ENCODE peak calls at places on chromosomes 2 and 18, in six cellular contexts. One of them, this sample, is unnamed.

GRCh38 chr2:64939332-64939917 is 49.8 kb upstream of the SLC1A4 start:
- DNase-seq in neural progenitor cell: no peak
- DNase-seq in MM.1S: peak; percentile 88
- DNase-seq in GM23248: no peak
- DNase-seq in OCI-LY7: peak; percentile 62
- DNase-seq in HCT116: no peak
- DNase-seq in this sample: peak; percentile 52

GRCh38 chr2:39243469-39244123 is at the start of gene CDKL4:
- DNase-seq in neural progenitor cell: no peak
- DNase-seq in MM.1S: no peak
- DNase-seq in GM23248: no peak
- DNase-seq in OCI-LY7: no peak
- DNase-seq in HCT116: no peak
- DNase-seq in this sample: no peak

GRCh38 chr2:151357359-151357758 is at the start of gene TNFAIP6:
- DNase-seq in neural progenitor cell: no peak
- DNase-seq in MM.1S: no peak
- DNase-seq in GM23248: peak; percentile 98
- DNase-seq in OCI-LY7: no peak
- DNase-seq in HCT116: no peak
- DNase-seq in this sample: peak; percentile 56

GRCh38 chr2:159053186-159054031 is 85.0 kb downstream of the TANC1 start:
- DNase-seq in neural progenitor cell: no peak
- DNase-seq in MM.1S: no peak
- DNase-seq in GM23248: peak; percentile 40
- DNase-seq in OCI-LY7: no peak
- DNase-seq in HCT116: no peak
- DNase-seq in this sample: no peak

GRCh38 chr18:62505669-62506494 is 16.9 kb upstream of the ZCCHC2 start:
- DNase-seq in neural progenitor cell: no peak
- DNase-seq in MM.1S: peak; percentile 90
- DNase-seq in GM23248: peak; percentile 38
- DNase-seq in OCI-LY7: peak; percentile 56
- DNase-seq in HCT116: no peak
- DNase-seq in this sample: no peak

GRCh38 chr2:240353086-240353798 is 82.2 kb upstream of the GPC1 start:
- DNase-seq in neural progenitor cell: no peak
- DNase-seq in MM.1S: no peak
- DNase-seq in GM23248: no peak
- DNase-seq in OCI-LY7: no peak
- DNase-seq in HCT116: no peak
- DNase-seq in this sample: no peak

GRCh38 chr2:192960945-192961344 is 766.2 kb upstream of the TMEFF2 start:
- DNase-seq in neural progenitor cell: no peak
- DNase-seq in MM.1S: no peak
- DNase-seq in GM23248: peak; percentile 2
- DNase-seq in OCI-LY7: no peak
- DNase-seq in HCT116: no peak
- DNase-seq in this sample: no peak

GRCh38 chr2:241859436-241860183 is 916 bp upstream of the PDCD1 start:
- DNase-seq in neural progenitor cell: no peak
- DNase-seq in MM.1S: peak; percentile 80
- DNase-seq in GM23248: peak; percentile 84
- DNase-seq in OCI-LY7: no peak
- DNase-seq in HCT116: no peak
- DNase-seq in this sample: no peak

GRCh38 chr2:234495801-234496441 is 960 bp downstream of the ARL4C start:
- DNase-seq in neural progenitor cell: peak; percentile 55
- DNase-seq in MM.1S: no peak
- DNase-seq in GM23248: peak; percentile 57
- DNase-seq in OCI-LY7: peak; percentile 49
- DNase-seq in HCT116: no peak
- DNase-seq in this sample: peak; percentile 33

GRCh38 chr2:179049546-179050311 is at the start of gene CCDC141:
- DNase-seq in neural progenitor cell: no peak
- DNase-seq in MM.1S: peak; percentile 43
- DNase-seq in GM23248: no peak
- DNase-seq in OCI-LY7: peak; percentile 24
- DNase-seq in HCT116: no peak
- DNase-seq in this sample: no peak

GRCh38 chr18:76821356-76821874 is 942 bp upstream of the ZNF236 start:
- DNase-seq in neural progenitor cell: no peak
- DNase-seq in MM.1S: peak; percentile 13
- DNase-seq in GM23248: no peak
- DNase-seq in OCI-LY7: peak; percentile 12
- DNase-seq in HCT116: no peak
- DNase-seq in this sample: no peak

GRCh38 chr2:25054720-25055119 is 12.8 kb downstream of the EFR3B start:
- DNase-seq in neural progenitor cell: no peak
- DNase-seq in MM.1S: no peak
- DNase-seq in GM23248: no peak
- DNase-seq in OCI-LY7: no peak
- DNase-seq in HCT116: no peak
- DNase-seq in this sample: no peak

GRCh38 chr2:204655101-204655500 is 109.8 kb downstream of the PARD3B start:
- DNase-seq in neural progenitor cell: no peak
- DNase-seq in MM.1S: no peak
- DNase-seq in GM23248: peak; percentile 76
- DNase-seq in OCI-LY7: no peak
- DNase-seq in HCT116: no peak
- DNase-seq in this sample: no peak

GRCh38 chr2:28342081-28342967 is 50.3 kb upstream of the FOSL2 start:
- DNase-seq in neural progenitor cell: no peak
- DNase-seq in MM.1S: no peak
- DNase-seq in GM23248: peak; percentile 66
- DNase-seq in OCI-LY7: no peak
- DNase-seq in HCT116: no peak
- DNase-seq in this sample: no peak

GRCh38 chr2:33019796-33020195 is 73.0 kb downstream of the LTBP1 start:
- DNase-seq in neural progenitor cell: no peak
- DNase-seq in MM.1S: no peak
- DNase-seq in GM23248: no peak
- DNase-seq in OCI-LY7: no peak
- DNase-seq in HCT116: no peak
- DNase-seq in this sample: no peak

GRCh38 chr2:27322301-27322765 is 564 bp downstream of the MPV17 start:
- DNase-seq in neural progenitor cell: no peak
- DNase-seq in MM.1S: no peak
- DNase-seq in GM23248: peak; percentile 48
- DNase-seq in OCI-LY7: peak; percentile 48
- DNase-seq in HCT116: no peak
- DNase-seq in this sample: peak; percentile 26

GRCh38 chr2:126752876-126753275 is 96.9 kb downstream of the GYPC start:
- DNase-seq in neural progenitor cell: no peak
- DNase-seq in MM.1S: no peak
- DNase-seq in GM23248: no peak
- DNase-seq in OCI-LY7: no peak
- DNase-seq in HCT116: no peak
- DNase-seq in this sample: no peak

GRCh38 chr2:126754240-126755004 is 98.5 kb downstream of the GYPC start:
- DNase-seq in neural progenitor cell: no peak
- DNase-seq in MM.1S: no peak
- DNase-seq in GM23248: no peak
- DNase-seq in OCI-LY7: no peak
- DNase-seq in HCT116: no peak
- DNase-seq in this sample: no peak

GRCh38 chr2:126756125-126756524 is 100.2 kb downstream of the GYPC start:
- DNase-seq in neural progenitor cell: no peak
- DNase-seq in MM.1S: no peak
- DNase-seq in GM23248: no peak
- DNase-seq in OCI-LY7: no peak
- DNase-seq in HCT116: no peak
- DNase-seq in this sample: no peak

GRCh38 chr2:126751477-126751876 is 95.5 kb downstream of the GYPC start:
- DNase-seq in neural progenitor cell: no peak
- DNase-seq in MM.1S: no peak
- DNase-seq in GM23248: no peak
- DNase-seq in OCI-LY7: no peak
- DNase-seq in HCT116: no peak
- DNase-seq in this sample: no peak

DNA sequence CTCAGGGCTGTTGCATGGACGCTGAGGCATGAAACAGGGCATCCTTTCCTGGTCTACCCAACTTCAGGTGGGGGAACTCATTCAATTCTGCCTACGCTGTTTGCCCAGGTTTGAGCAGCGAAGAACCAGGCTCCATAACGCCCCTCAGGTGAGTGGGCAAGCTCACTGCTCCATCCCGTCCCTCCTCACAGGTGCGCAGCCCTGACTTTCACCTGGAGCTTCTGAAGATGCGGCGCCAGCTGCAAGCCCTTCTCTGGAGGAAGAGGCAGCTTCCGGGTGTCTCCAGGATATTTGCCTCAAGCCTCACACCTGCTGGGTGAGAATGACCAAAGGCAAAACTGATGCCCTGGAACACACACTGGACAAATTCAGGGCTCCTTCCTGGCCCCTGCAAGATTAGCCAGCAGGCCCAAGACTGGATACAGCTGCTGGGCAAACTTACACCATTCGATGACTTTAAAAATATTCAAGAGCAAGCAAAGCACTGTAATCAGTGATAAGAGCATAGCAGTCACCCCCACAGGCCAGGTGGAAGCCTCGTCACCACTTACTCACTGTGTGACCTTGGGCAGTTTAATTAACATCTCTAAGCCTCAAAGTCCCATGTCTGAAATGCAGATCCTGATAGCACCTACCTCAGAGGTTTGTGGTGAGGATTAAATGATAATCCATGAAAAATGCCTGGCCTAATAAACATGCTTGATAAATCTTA is 97.7 kb downstream of the GYPC start:
- DNase-seq in neural progenitor cell: no peak
- DNase-seq in MM.1S: no peak
- DNase-seq in GM23248: no peak
- DNase-seq in OCI-LY7: no peak
- DNase-seq in HCT116: no peak
- DNase-seq in this sample: no peak
- TF ChIP-seq EZH2phosphoT487 in neural progenitor cell: no peak
- TF ChIP-seq EZH2phosphoT487 in MM.1S: no peak
- TF ChIP-seq EZH2phosphoT487 in GM23248: no peak
- TF ChIP-seq EZH2phosphoT487 in OCI-LY7: no peak
- TF ChIP-seq EZH2phosphoT487 in HCT116: no peak
- TF ChIP-seq EZH2phosphoT487 in this sample: no peak

GRCh38 chr2:236194786-236195185 is 26.6 kb upstream of the GBX2 start:
- DNase-seq in neural progenitor cell: no peak
- DNase-seq in MM.1S: no peak
- DNase-seq in GM23248: no peak
- DNase-seq in OCI-LY7: no peak
- DNase-seq in HCT116: no peak
- DNase-seq in this sample: no peak
- TF ChIP-seq EZH2phosphoT487 in neural progenitor cell: no peak
- TF ChIP-seq EZH2phosphoT487 in MM.1S: no peak
- TF ChIP-seq EZH2phosphoT487 in GM23248: no peak
- TF ChIP-seq EZH2phosphoT487 in OCI-LY7: no peak
- TF ChIP-seq EZH2phosphoT487 in HCT116: no peak
- TF ChIP-seq EZH2phosphoT487 in this sample: no peak

DNA sequence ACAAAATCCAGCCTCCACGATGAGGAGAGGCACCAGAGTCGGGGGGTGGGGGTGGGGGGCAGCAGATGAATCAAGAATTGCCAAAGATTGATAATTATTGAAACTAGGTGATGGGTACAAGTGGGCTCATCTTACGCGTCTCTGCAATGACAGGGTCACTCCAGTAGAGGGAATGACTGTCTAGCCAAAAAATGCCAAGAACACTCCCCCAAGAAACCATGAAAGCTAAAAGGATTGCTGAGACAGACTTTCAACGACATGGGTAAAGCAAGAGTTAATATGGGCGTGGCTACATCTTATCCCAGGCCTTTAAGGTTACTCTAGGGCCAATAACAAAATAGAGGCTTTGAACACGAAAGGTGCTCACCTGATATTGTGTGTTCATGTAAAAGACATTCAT is 86.5 kb downstream of the STK39 start:
- DNase-seq in neural progenitor cell: peak; percentile 51
- DNase-seq in MM.1S: no peak
- DNase-seq in GM23248: no peak
- DNase-seq in OCI-LY7: peak; percentile 20
- DNase-seq in HCT116: peak; percentile 69
- DNase-seq in this sample: peak; percentile 89
- TF ChIP-seq EZH2phosphoT487 in neural progenitor cell: no peak
- TF ChIP-seq EZH2phosphoT487 in MM.1S: no peak
- TF ChIP-seq EZH2phosphoT487 in GM23248: no peak
- TF ChIP-seq EZH2phosphoT487 in OCI-LY7: no peak
- TF ChIP-seq EZH2phosphoT487 in HCT116: no peak
- TF ChIP-seq EZH2phosphoT487 in this sample: no peak

GRCh38 chr2:238241970-238242369 is 2.1 kb upstream of the HES6 start:
- DNase-seq in neural progenitor cell: no peak
- DNase-seq in MM.1S: no peak
- DNase-seq in GM23248: peak; percentile 33
- DNase-seq in OCI-LY7: no peak
- DNase-seq in HCT116: no peak
- DNase-seq in this sample: no peak

GRCh38 chr2:238242731-238243495 is 3.1 kb upstream of the HES6 start:
- DNase-seq in neural progenitor cell: no peak
- DNase-seq in MM.1S: no peak
- DNase-seq in GM23248: no peak
- DNase-seq in OCI-LY7: no peak
- DNase-seq in HCT116: no peak
- DNase-seq in this sample: no peak

GRCh38 chr2:238239872-238240760 is at the start of gene HES6:
- DNase-seq in neural progenitor cell: peak; percentile 98
- DNase-seq in MM.1S: peak; percentile 94
- DNase-seq in GM23248: peak; percentile 95
- DNase-seq in OCI-LY7: peak; percentile 89
- DNase-seq in HCT116: peak; percentile 65
- DNase-seq in this sample: peak; percentile 95

GRCh38 chr2:238239552-238239871 is 326 bp downstream of the HES6 start:
- DNase-seq in neural progenitor cell: peak; percentile 71
- DNase-seq in MM.1S: peak; percentile 40
- DNase-seq in GM23248: peak; percentile 46
- DNase-seq in OCI-LY7: no peak
- DNase-seq in HCT116: no peak
- DNase-seq in this sample: peak; percentile 56

DNA sequence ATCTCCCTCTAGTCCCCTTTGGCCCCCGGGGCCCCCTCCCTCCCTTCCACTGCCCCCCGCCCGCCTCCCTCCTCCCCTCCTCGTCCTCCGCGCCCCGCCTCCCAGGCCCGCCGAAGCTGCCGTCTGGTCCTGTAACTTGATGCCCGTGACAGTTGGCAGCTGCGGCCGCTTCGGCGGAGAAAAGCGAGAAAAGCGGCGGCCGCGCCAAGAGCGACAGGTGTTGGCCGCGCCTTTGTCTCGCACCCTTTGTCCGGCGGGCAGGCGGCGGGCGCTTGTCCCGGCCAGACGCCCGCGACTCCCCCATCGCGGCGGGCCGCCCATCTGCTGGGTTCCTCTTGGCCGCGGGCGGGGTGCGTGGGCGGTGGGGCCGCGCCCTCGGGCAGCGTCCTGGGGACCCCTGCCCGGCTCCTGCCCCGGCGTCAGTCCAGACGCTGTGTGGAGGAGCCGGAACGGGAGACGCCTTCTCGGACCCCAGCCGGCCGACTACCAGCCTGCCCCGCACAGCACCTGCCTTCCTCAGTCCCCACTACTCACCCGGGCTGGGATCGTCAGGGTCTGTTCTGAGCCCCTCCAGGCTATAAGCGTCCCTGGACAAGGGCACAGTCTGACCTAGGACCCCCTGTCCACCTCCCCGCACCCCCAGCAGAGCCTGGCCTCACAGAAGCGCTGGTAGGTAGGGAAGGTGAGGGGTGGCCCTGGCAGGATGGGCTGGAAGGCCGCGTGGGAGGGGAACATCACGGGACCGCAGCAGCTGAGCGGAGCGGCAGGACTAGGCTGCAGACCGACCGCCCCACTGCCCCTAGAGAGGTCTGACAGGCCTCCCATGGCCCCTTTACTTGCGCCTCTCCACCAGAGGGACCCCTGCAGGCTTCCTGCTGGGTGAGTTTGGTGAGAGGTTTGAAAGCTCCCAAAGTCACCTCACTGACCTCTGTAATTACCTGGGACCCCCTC is 1.2 kb upstream of the HES6 start:
- DNase-seq in neural progenitor cell: peak; percentile 96
- DNase-seq in MM.1S: peak; percentile 91
- DNase-seq in GM23248: peak; percentile 35
- DNase-seq in OCI-LY7: peak; percentile 29
- DNase-seq in HCT116: peak; percentile 41
- DNase-seq in this sample: peak; percentile 96
- TF ChIP-seq EZH2phosphoT487 in neural progenitor cell: peak; percentile 50
- TF ChIP-seq EZH2phosphoT487 in MM.1S: no peak
- TF ChIP-seq EZH2phosphoT487 in GM23248: no peak
- TF ChIP-seq EZH2phosphoT487 in OCI-LY7: no peak
- TF ChIP-seq EZH2phosphoT487 in HCT116: no peak
- TF ChIP-seq EZH2phosphoT487 in this sample: no peak